ENCODE peak calls at places on chromosomes 4 and X, in five cellular contexts. L, T, G, P and Y are unnamed samples.

GRCh38 chr4:140689628-140690027 is 66.6 kb downstream of the TBC1D9 start:
- DNase-seq in G (no peak), L (no peak), T (no peak), P (no peak), Y (no peak)

GRCh38 chr4:107896158-107896645 is 35.1 kb upstream of the CYP2U1 start:
- DNase-seq in L (no peak), G (no peak), T (no peak), P (no peak), Y (no peak)

GRCh38 chrX:12973561-12974216 is 1.2 kb upstream of the TMSB4X start:
- DNase-seq in G (no peak), P (peak; percentile 64), T (peak; percentile 81), L (no peak), Y (peak; percentile 77)

GRCh38 chr4:40687676-40688389 is 58.2 kb upstream of the RBM47 start:
- DNase-seq in L (no peak), P (no peak), G (no peak), T (no peak), Y (no peak)

GRCh38 chr4:127425911-127426310 is 206.8 kb upstream of the INTU start:
- DNase-seq in T (no peak), L (no peak), G (no peak), P (no peak), Y (no peak)

GRCh38 chr4:8217871-8218270 is 18.8 kb downstream of the SH3TC1 start:
- DNase-seq in G (no peak), L (no peak), T (no peak), P (no peak), Y (no peak)

GRCh38 chr4:137361756-137362470 is 170.4 kb downstream of the PCDH18 start:
- DNase-seq in L (no peak), T (no peak), G (no peak), P (no peak), Y (no peak)

GRCh38 chr4:1371831-1372165 is 24.8 kb downstream of the UVSSA start:
- DNase-seq in L (peak; percentile 63), T (no peak), G (no peak), P (no peak), Y (no peak)

GRCh38 chr4:40923326-40924095 is 173.8 kb downstream of the NSUN7 start:
- DNase-seq in P (no peak), T (no peak), L (no peak), G (no peak), Y (no peak)

GRCh38 chrX:113157496-113157895 is 316.9 kb upstream of the AMOT start:
- DNase-seq in G (no peak), T (no peak), P (no peak), L (no peak), Y (no peak)
- TF ChIP-seq CTCF in G (no peak), T (no peak), P (no peak), L (no peak), Y (no peak)

GRCh38 chrX:125439194-125439849 is 119.7 kb downstream of the TEX13C start:
- DNase-seq in P (no peak), L (no peak), T (no peak), G (no peak), Y (no peak)

DNA sequence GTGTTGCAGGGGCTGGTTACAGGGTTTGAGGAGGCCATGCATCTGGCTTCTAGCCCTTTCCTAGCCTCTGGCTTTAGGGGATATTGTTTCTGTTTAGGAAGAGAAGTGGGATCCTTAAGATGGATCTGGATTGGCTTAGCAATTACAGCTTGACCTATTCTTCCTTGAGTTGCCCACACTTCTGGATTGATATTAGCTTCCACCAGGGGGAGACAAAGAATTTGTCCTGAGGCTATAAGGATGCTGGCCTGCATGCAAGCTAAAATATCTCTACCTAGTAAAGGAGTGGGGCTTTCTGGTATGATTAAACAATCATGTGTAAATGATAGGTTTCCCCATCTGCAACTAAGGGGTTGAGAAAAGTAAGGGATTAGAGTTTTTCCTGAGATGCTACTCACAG is 117.2 kb downstream of the TEX13C start:
- DNase-seq in L (no peak), G (no peak), T (no peak), P (no peak), Y (peak; percentile 0)
- TF ChIP-seq CTCF in L (no peak), G (no peak), T (peak; percentile 50), P (peak; percentile 28), Y (peak; percentile 15)

DNA sequence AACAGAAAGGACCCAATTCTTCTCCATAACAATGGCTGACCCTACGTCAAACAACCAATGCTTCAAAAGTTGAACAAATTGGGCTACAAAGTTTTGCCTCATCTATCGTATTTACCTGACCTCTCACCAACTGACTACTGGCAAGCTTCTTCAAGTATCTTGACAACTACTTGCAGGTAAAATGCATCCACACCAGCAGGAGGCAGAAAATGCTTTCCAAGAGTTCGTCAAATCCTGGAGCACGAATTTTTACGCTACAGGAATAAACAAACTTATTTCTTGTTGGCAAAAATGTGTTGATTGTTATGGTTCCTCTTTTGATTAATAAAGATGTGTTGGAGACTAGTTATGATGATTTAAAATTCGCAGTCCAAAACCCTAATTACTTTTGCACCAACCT is 6.7 kb upstream of the GAB1 start:
- DNase-seq in P (no peak), G (no peak), L (no peak), T (no peak), Y (no peak)
- TF ChIP-seq CTCF in P (no peak), G (no peak), L (no peak), T (no peak), Y (no peak)

GRCh38 chr4:78310056-78310731 is 241.4 kb upstream of the ANXA3 start:
- DNase-seq in L (no peak), T (no peak), P (no peak), G (no peak), Y (no peak)

GRCh38 chr4:78309352-78309751 is 242.2 kb upstream of the ANXA3 start:
- DNase-seq in P (no peak), G (no peak), T (no peak), L (no peak), Y (no peak)

GRCh38 chr4:78310732-78311100 is 240.9 kb upstream of the ANXA3 start:
- DNase-seq in G (no peak), P (no peak), L (no peak), T (no peak), Y (no peak)

GRCh38 chr4:78312989-78313753 is 238.4 kb upstream of the ANXA3 start:
- DNase-seq in G (no peak), L (no peak), P (no peak), T (no peak), Y (no peak)

GRCh38 chr4:78311306-78311705 is 240.3 kb upstream of the ANXA3 start:
- DNase-seq in T (no peak), P (no peak), L (no peak), G (no peak), Y (no peak)
- TF ChIP-seq CTCF in T (no peak), P (no peak), L (no peak), G (no peak), Y (no peak)

GRCh38 chr4:103032575-103032974 is 13.1 kb upstream of the SLC9B1 start:
- DNase-seq in L (no peak), P (no peak), G (no peak), T (peak; percentile 24), Y (peak; percentile 46)
- TF ChIP-seq CTCF in L (no peak), P (no peak), G (peak; percentile 9), T (peak; percentile 66), Y (peak; percentile 56)

GRCh38 chr4:149735796-149736195 is 79.8 kb downstream of the IQCM start:
- DNase-seq in P (no peak), T (no peak), L (no peak), G (no peak), Y (no peak)
- TF ChIP-seq CTCF in P (no peak), T (no peak), L (no peak), G (no peak), Y (no peak)

GRCh38 chrX:17040711-17041110 is 94.3 kb downstream of the REPS2 start:
- DNase-seq in T (no peak), P (no peak), L (no peak), G (no peak), Y (no peak)

GRCh38 chrX:17042046-17042445 is 95.6 kb downstream of the REPS2 start:
- DNase-seq in P (no peak), G (no peak), L (no peak), T (no peak), Y (no peak)

GRCh38 chrX:17047224-17047623 is 100.8 kb downstream of the REPS2 start:
- DNase-seq in G (no peak), T (no peak), L (no peak), P (no peak), Y (no peak)

GRCh38 chrX:17052210-17052609 is 105.8 kb downstream of the REPS2 start:
- DNase-seq in G (no peak), T (no peak), P (no peak), L (no peak), Y (no peak)

DNA sequence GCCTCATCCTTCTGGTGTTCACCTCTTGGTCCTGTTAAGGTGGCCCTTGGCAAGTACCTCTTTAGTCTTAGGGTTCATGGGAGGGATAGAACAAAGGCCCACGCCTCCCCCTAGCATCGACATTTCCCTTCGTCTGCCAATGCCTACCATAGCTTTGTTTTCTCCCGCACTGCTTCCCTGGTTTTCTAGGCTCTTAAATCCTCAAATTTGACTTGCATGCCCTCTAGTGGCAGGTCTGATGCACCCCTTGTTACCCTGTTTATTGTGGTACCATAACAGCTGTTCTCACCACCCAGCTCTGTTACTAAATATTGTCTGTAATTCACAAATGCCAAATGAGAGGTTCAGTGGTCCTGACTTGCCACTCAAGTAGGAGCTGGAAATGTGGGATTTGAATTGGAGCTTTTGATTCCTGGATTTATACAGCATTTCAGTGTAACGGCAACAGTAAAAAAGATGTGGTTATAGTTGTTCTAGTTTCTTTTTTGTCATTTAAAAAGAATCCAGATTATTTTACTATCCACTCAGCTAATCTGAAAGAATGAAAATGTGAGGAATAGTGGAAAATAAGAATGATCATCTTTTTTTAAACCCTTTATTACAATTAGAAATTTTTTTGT is 100.1 kb downstream of the REPS2 start:
- DNase-seq in P (no peak), L (no peak), T (peak; percentile 40), G (peak; percentile 33), Y (peak; percentile 60)
- TF ChIP-seq CTCF in P (peak; percentile 66), L (no peak), T (peak; percentile 74), G (peak; percentile 58), Y (peak; percentile 68)

DNA sequence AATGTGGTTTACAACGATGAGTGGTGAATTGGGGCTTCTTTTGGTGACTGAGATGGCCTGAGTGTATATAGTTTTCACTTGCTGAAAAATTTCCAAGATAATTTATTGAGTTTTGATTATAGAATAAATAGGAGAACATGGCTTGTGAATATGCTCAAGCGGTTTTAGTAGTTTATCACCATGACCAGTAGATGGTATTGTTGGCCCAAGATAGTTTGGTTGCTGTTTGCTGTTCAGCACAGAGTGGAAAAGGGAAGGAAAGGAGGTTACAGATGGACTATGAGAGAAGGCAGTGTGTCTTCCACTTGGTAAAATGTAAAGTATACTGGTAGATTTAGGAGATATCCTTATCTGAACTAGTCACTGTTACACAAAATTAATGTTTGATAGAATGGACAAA is 55.8 kb upstream of the POU4F2 start:
- DNase-seq in G (no peak), P (no peak), T (no peak), L (no peak), Y (no peak)
- TF ChIP-seq CTCF in G (no peak), P (no peak), T (peak; percentile 6), L (no peak), Y (no peak)